ENCODE peak calls at places on chromosome 3, in eight cellular contexts. U is GM12865; X is germinal center; F is anterior cingulate cortex; L is H7; W is stimulated activated CD4-positive, alpha-beta T cell treated with anti-CD3 and anti-CD28 coated beads, Interleukin-15, amount 100 ng/mL, for 1 hour; M is Caki2; N is RKO. C is an unnamed sample.

GRCh38 chr3:33318709-33319380 is 41.6 kb downstream of the FBXL2 start:
- DNase-seq in U (peak; percentile 27), N (no peak), L (peak; percentile 23), W (no peak), F (no peak), X (no peak), M (no peak), C (peak; percentile 4)

GRCh38 chr3:130700541-130700940 is 46.1 kb downstream of the PIK3R4 start:
- DNase-seq in N (no peak), F (no peak), X (no peak), U (no peak), M (no peak), L (no peak), W (no peak), C (no peak)

GRCh38 chr3:58299839-58300516 is 6.1 kb upstream of the RPP14 start:
- DNase-seq in F (no peak), M (peak; percentile 12), W (no peak), U (peak; percentile 47), X (peak; percentile 20), N (peak; percentile 66), L (peak; percentile 44), C (peak; percentile 39)

GRCh38 chr3:13102386-13103345 is 29.4 kb upstream of the IQSEC1 start:
- DNase-seq in W (no peak), L (no peak), X (no peak), M (no peak), N (no peak), U (no peak), F (no peak), C (no peak)

GRCh38 chr3:69082805-69083204 is 1.9 kb upstream of the ARL6IP5 start:
- DNase-seq in X (peak; percentile 48), W (no peak), M (peak; percentile 38), U (peak; percentile 94), L (no peak), F (no peak), N (no peak), C (peak; percentile 78)

GRCh38 chr3:158794936-158795518 is 6.8 kb upstream of the MFSD1 start:
- DNase-seq in N (peak; percentile 80), L (no peak), U (peak; percentile 48), W (no peak), M (peak; percentile 26), F (no peak), X (peak; percentile 30), C (peak; percentile 40)

GRCh38 chr3:65173841-65174240 is 486.0 kb upstream of the ADAMTS9 start:
- DNase-seq in W (no peak), X (no peak), F (no peak), M (no peak), U (no peak), L (no peak), N (no peak), C (no peak)

GRCh38 chr3:37862712-37863551 is 1.3 kb downstream of the CTDSPL start:
- DNase-seq in F (no peak), W (no peak), N (peak; percentile 57), M (peak; percentile 34), X (no peak), L (peak; percentile 47), U (no peak), C (peak; percentile 10)

GRCh38 chr3:176663819-176664218 is 533.5 kb downstream of the TBL1XR1 start:
- DNase-seq in U (peak; percentile 4), W (no peak), N (peak; percentile 64), X (no peak), F (no peak), M (peak; percentile 38), L (no peak), C (peak; percentile 37)

GRCh38 chr3:177792363-177793030 is 595.2 kb upstream of the TBL1XR1 start:
- DNase-seq in W (no peak), X (no peak), N (no peak), U (no peak), F (no peak), L (no peak), M (no peak), C (no peak)

GRCh38 chr3:73070675-73071575 is 9.5 kb downstream of the EBLN2 start:
- DNase-seq in M (no peak), N (no peak), U (no peak), L (peak; percentile 20), X (no peak), W (no peak), F (no peak), C (no peak)

GRCh38 chr3:148083501-148084267 is 614.0 kb upstream of the AGTR1 start:
- DNase-seq in N (no peak), M (no peak), W (no peak), U (no peak), X (no peak), L (no peak), F (no peak), C (no peak)

C was measured in ACHN.